ENCODE peak calls at places on chromosomes 6 and 20, in four cellular contexts. R, M, X and P are unnamed samples.
A peak's percentile ranks its signal among the peaks of the same experiment; 100 is the strongest.

GRCh38 chr6:135796884-135797283 is 54.6 kb upstream of the PDE7B start:
- DNase-seq in M (no peak), X (no peak), R (no peak), P (peak; percentile 25)

GRCh38 chr6:155943635-155944034 is 488.0 kb upstream of the NOX3 start:
- DNase-seq in X (no peak), M (no peak), R (no peak), P (no peak)

GRCh38 chr6:138970856-138971425 is 17.1 kb downstream of the REPS1 start:
- DNase-seq in R (no peak), M (no peak), X (no peak), P (no peak)

GRCh38 chr6:45959534-45960195 is 56.0 kb downstream of the CLIC5 start:
- DNase-seq in R (no peak), X (no peak), M (no peak), P (no peak)

GRCh38 chr6:43936476-43936875 is 166.5 kb downstream of the VEGFA start:
- DNase-seq in R (no peak), M (no peak), X (no peak), P (peak; percentile 5)

GRCh38 chr20:19701449-19701848 is 56.6 kb upstream of the RIN2 start:
- DNase-seq in M (no peak), R (no peak), X (no peak), P (no peak)

GRCh38 chr6:42138630-42139619 is 3.5 kb downstream of the C6orf132 start:
- DNase-seq in X (no peak), R (peak; percentile 77), M (peak; percentile 56), P (no peak)

GRCh38 chr20:57223648-57224489 is 42.6 kb downstream of the BMP7 start:
- DNase-seq in R (no peak), M (no peak), X (no peak), P (no peak)

GRCh38 chr6:162713926-162714759 is 13.4 kb downstream of the PRKN start:
- DNase-seq in X (no peak), M (no peak), R (no peak), P (peak; percentile 73)

GRCh38 chr6:107817784-107818183 is 6.3 kb downstream of the SCML4 start:
- DNase-seq in M (no peak), R (no peak), X (no peak), P (no peak)

GRCh38 chr6:157525918-157526425 is 145.0 kb downstream of the ZDHHC14 start:
- DNase-seq in X (no peak), M (no peak), R (no peak), P (no peak)

GRCh38 chr6:145508107-145508506 is 227.2 kb downstream of the EPM2A start:
- DNase-seq in X (no peak), R (no peak), M (no peak), P (no peak)

GRCh38 chr20:15965165-15965564 is 608.1 kb downstream of the KIF16B start:
- DNase-seq in M (no peak), R (no peak), X (no peak), P (no peak)

GRCh38 chr20:1392693-1393506 is at the start of gene FKBP1A:
- DNase-seq in X (peak; percentile 67), M (peak; percentile 87), R (peak; percentile 94), P (peak; percentile 95)

GRCh38 chr20:44576297-44576696 is 6.1 kb upstream of the PKIG start:
- DNase-seq in R (peak; percentile 21), M (peak; percentile 18), X (no peak), P (no peak)

DNA sequence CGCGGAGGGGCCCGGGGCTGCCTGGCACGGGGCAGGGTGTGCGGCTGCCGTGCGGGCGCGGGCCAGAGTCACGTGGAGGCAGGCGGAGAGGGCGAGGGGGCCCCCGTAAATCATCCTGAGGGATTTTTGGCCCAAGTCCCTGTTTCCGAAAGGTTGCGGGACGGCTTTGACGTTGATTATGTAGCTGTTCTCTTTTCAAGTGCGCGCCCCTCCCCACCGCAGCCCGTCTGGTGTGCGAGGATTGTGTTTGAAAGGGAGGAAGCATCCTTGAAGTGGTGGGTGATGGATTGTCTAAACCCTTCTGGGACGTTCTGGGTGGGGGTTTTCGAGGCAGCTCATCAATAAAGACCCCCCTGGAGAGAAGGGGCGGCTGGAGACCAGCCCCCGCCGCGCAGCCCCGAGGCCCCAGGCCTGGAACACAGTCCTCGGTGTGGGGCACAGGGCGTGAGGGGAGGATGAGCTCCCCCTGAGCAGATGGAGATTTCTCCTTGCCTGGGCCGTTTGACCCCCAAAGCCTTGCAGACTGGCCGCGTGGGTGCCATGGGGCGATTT is 7.0 kb upstream of the FOXF2 start:
- DNase-seq in M (no peak), R (no peak), X (no peak), P (no peak)
- H2AFZ ChIP-seq in M (no peak overlapping the region), R (no peak overlapping the region), X (no peak overlapping the region), P (no peak overlapping the region)

DNA sequence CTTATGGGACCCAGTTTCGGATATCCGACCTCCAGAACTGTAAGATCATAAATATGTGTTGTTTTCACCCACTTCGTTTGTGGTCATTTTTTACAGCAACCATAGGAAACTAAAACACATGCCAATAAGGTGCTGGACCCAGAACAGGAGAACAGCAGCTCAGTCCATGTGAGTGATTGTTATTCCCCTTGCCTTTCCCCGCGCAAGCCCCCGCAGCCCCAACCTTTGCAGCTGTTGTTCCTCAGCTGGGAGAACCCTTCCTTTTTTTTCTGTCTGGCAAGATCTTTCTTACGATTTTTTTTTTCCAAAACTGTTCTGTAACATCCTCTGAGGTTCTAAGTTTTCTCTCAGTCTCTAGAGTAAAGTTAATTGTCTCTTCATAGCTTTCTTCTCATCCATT is 11.0 kb upstream of the VAPB start:
- DNase-seq in M (no peak), X (no peak), R (no peak), P (no peak)
- TF ChIP-seq MXI1 in M (no peak), X (no peak), R (no peak), P (no peak)

GRCh38 chr20:21613512-21613911 is 92.0 kb upstream of the PAX1 start:
- DNase-seq in M (no peak), R (peak; percentile 46), X (no peak), P (no peak)

GRCh38 chr20:21609981-21610380 is 95.5 kb upstream of the PAX1 start:
- DNase-seq in R (no peak), X (no peak), M (no peak), P (no peak)

GRCh38 chr20:21607971-21608735 is 94.3 kb upstream of the NKX2-2 start:
- DNase-seq in X (no peak), M (no peak), R (no peak), P (peak; percentile 28)

GRCh38 chr20:21608777-21609176 is 94.9 kb upstream of the NKX2-2 start:
- DNase-seq in X (no peak), M (no peak), R (no peak), P (no peak)

GRCh38 chr20:21609221-21609620 is 95.4 kb upstream of the NKX2-2 start:
- DNase-seq in X (no peak), R (peak; percentile 10), M (no peak), P (no peak)
- TF ChIP-seq YY1 in X (no peak), R (no peak), M (no peak), P (no peak)

DNA sequence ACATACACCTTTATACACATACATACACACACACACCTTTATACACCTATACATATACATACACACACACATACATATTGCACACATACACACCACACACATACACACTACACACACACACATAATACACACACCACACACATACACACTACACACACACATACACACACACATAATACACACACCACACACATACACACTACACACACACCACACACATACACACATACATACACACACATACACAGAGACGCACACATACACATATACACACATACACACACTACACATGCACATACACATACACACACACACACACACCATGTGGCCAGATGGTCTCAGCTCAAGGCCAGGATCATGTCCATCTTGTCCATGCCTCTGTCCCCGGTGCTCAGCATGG is 25.7 kb downstream of the BPIFB1 start:
- DNase-seq in M (no peak), X (no peak), R (no peak), P (no peak)
- H2AFZ ChIP-seq in M (no peak overlapping the region), X (no peak overlapping the region), R (no peak overlapping the region), P (no peak overlapping the region)

GRCh38 chr20:25529295-25529951 is 55.9 kb downstream of the NINL start:
- DNase-seq in X (no peak), M (no peak), R (no peak), P (no peak)

GRCh38 chr20:25532971-25533391 is 52.4 kb downstream of the NINL start:
- DNase-seq in M (no peak), R (no peak), X (no peak), P (no peak)

GRCh38 chr20:25533920-25534700 is 51.2 kb downstream of the NINL start:
- DNase-seq in R (no peak), X (no peak), M (no peak), P (no peak)

GRCh38 chr20:25534845-25535244 is 50.5 kb downstream of the NINL start:
- DNase-seq in R (no peak), M (no peak), X (no peak), P (no peak)

GRCh38 chr20:25532015-25532751 is 53.1 kb downstream of the NINL start:
- DNase-seq in R (peak; percentile 41), X (no peak), M (peak; percentile 13), P (peak; percentile 64)
- TF ChIP-seq MXI1 in R (no peak), X (no peak), M (no peak), P (no peak)

DNA sequence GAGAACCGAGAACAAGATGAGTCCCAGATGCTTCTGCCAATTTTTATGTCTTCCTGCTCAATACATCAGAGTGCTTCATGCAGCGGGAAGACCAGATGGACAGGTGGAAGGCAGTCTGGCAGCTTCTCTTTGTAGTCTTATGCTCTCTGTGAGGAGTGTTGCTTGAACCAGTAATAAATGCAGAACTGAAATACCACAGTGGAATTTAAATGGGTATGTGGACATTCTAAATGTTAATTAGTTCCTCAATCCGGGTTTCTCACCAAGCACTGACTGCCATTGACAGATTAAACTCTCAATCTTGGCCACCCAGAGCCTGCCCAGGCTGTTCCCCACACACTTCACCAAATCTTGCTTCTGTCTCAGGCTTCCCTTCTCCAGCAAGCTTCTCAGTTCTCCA is 695.5 kb upstream of the CHD6 start:
- DNase-seq in M (no peak), X (peak; percentile 5), R (no peak), P (no peak)
- TF ChIP-seq YY1 in M (no peak), X (no peak), R (no peak), P (no peak)

DNA sequence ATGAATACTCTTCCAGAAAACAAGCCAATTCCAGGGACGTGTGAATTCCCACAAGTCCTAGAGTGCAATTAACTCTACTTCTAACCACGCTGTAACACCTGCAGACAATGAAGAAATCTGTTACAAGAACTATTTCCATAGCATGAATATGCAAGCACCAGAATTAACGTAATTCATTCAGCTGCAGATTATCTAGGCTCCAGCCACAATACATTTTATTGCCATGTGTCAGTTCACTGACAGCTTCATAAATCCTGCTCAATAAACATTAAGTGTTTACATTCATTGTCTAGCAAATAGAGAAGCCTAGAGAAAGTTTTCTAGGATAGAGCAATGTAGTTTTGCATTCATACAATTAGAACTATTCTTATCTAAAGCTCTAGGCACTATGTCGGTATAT is 1348.5 kb downstream of the GRIK2 start:
- DNase-seq in M (no peak), X (no peak), R (no peak), P (no peak)
- H2AFZ ChIP-seq in M (no peak overlapping the region), X (no peak overlapping the region), R (no peak overlapping the region), P (no peak overlapping the region)

GRCh38 chr6:79781916-79782315 is 150.8 kb downstream of the SH3BGRL2 start:
- DNase-seq in X (no peak), M (no peak), R (no peak), P (no peak)

GRCh38 chr6:79777713-79778579 is 146.8 kb downstream of the SH3BGRL2 start:
- DNase-seq in M (peak; percentile 92), X (peak; percentile 40), R (peak; percentile 43), P (peak; percentile 92)

GRCh38 chr6:79775222-79775621 is 144.1 kb downstream of the SH3BGRL2 start:
- DNase-seq in X (no peak), M (no peak), R (no peak), P (no peak)

GRCh38 chr6:79782775-79783174 is 151.6 kb downstream of the SH3BGRL2 start:
- DNase-seq in R (no peak), M (no peak), X (no peak), P (no peak)

GRCh38 chr6:79778794-79779193 is 147.7 kb downstream of the SH3BGRL2 start:
- DNase-seq in R (no peak), X (no peak), M (no peak), P (no peak)
- TF ChIP-seq MXI1 in R (no peak), X (no peak), M (no peak), P (no peak)